ENCODE peak calls at places on chromosomes 16 and 17, in six cellular contexts. U, Y, M, V, H and T are unnamed samples.

GRCh38 chr16:50469744-50470301 is 78.4 kb upstream of the NKD1 start:
- DNase-seq in U (no peak), Y (no peak), M (no peak), V (no peak), H (no peak), T (no peak)

GRCh38 chr17:48241131-48241591 is 133.6 kb downstream of the SNX11 start:
- DNase-seq in U (no peak), Y (no peak), M (peak), V (no peak), H (peak), T (peak)

GRCh38 chr17:3546521-3546920 is 11.1 kb downstream of the TRPV3 start:
- DNase-seq in U (no peak), Y (peak), M (no peak), V (no peak), H (no peak), T (no peak)

GRCh38 chr16:80804061-80804450 is 342 bp downstream of the CDYL2 start:
- DNase-seq in U (no peak), Y (peak), M (peak), V (no peak), H (no peak), T (peak)

GRCh38 chr16:381788-382717 is at the start of gene PGAP6:
- DNase-seq in U (no peak), Y (no peak), M (peak), V (peak), H (no peak), T (peak)

GRCh38 chr16:2160915-2161551 is 5.5 kb downstream of the TRAF7 start:
- DNase-seq in U (no peak), Y (peak), M (no peak), V (no peak), H (no peak), T (no peak)

GRCh38 chr16:81633147-81633619 is 145.9 kb upstream of the PLCG2 start:
- DNase-seq in U (no peak), Y (peak), M (no peak), V (no peak), H (no peak), T (no peak)

GRCh38 chr17:83069931-83070374 is 9.5 kb upstream of the METRNL start:
- DNase-seq in U (no peak), Y (no peak), M (no peak), V (no peak), H (no peak), T (no peak)

GRCh38 chr17:48605409-48605864 is 651 bp upstream of the HOXB6 start:
- DNase-seq in U (no peak), Y (no peak), M (no peak), V (no peak), H (no peak), T (no peak)

GRCh38 chr16:69133555-69133954 is 1.1 kb downstream of the UTP4 start:
- DNase-seq in U (no peak), Y (no peak), M (no peak), V (no peak), H (no peak), T (no peak)

GRCh38 chr16:50627419-50627818 is 53.7 kb downstream of the SNX20 start:
- DNase-seq in U (no peak), Y (no peak), M (peak), V (peak), H (no peak), T (no peak)

GRCh38 chr16:1433756-1434155 is 2.9 kb downstream of the PERCC1 start:
- DNase-seq in U (no peak), Y (no peak), M (no peak), V (no peak), H (no peak), T (no peak)

GRCh38 chr17:17693253-17693954 is 12.1 kb downstream of the RAI1 start:
- DNase-seq in U (no peak), Y (peak), M (no peak), V (peak), H (no peak), T (no peak)

GRCh38 chr17:17906418-17907215 is 65.6 kb downstream of the TOM1L2 start:
- DNase-seq in U (no peak), Y (no peak), M (no peak), V (no peak), H (no peak), T (no peak)

GRCh38 chr17:80252871-80253270 is 7.8 kb upstream of the RNF213 start:
- DNase-seq in U (peak), Y (no peak), M (peak), V (peak), H (no peak), T (peak)

GRCh38 chr16:741986-742629 is 1.3 kb upstream of the CIAO3 start:
- DNase-seq in U (no peak), Y (no peak), M (no peak), V (no peak), H (no peak), T (no peak)

GRCh38 chr17:37791434-37791833 is 46.6 kb upstream of the HNF1B start:
- DNase-seq in U (no peak), Y (peak), M (peak), V (peak), H (no peak), T (peak)

GRCh38 chr17:42526031-42526444 is 10.0 kb upstream of the NAGLU start:
- DNase-seq in U (no peak), Y (no peak), M (no peak), V (no peak), H (no peak), T (no peak)

GRCh38 chr17:28466001-28466400 is 7.4 kb upstream of the SLC13A2 start:
- DNase-seq in U (no peak), Y (no peak), M (no peak), V (no peak), H (no peak), T (no peak)

GRCh38 chr16:47043200-47043599 is 69.7 kb upstream of the DNAJA2 start:
- DNase-seq in U (no peak), Y (no peak), M (no peak), V (no peak), H (no peak), T (no peak)

GRCh38 chr17:70558821-70559220 is 389.5 kb downstream of the KCNJ2 start:
- DNase-seq in U (no peak), Y (no peak), M (no peak), V (no peak), H (no peak), T (no peak)

GRCh38 chr17:41734139-41734948 is at the start of gene HAP1:
- DNase-seq in U (peak), Y (no peak), M (no peak), V (peak), H (no peak), T (no peak)

GRCh38 chr16:20910781-20911321 is 10.3 kb downstream of the LYRM1 start:
- DNase-seq in U (no peak), Y (no peak), M (no peak), V (no peak), H (no peak), T (no peak)

GRCh38 chr16:48612621-48613020 is 2.6 kb upstream of the N4BP1 start:
- DNase-seq in U (no peak), Y (no peak), M (no peak), V (no peak), H (no peak), T (no peak)

GRCh38 chr16:64122177-64122576 is 999.7 kb downstream of the CDH11 start:
- DNase-seq in U (no peak), Y (no peak), M (no peak), V (no peak), H (no peak), T (no peak)

GRCh38 chr17:80737106-80738019 is 192.7 kb downstream of the RPTOR start:
- DNase-seq in U (no peak), Y (no peak), M (peak), V (no peak), H (peak), T (peak)

GRCh38 chr17:75739174-75739573 is 17.9 kb downstream of the ITGB4 start:
- DNase-seq in U (no peak), Y (no peak), M (no peak), V (no peak), H (no peak), T (no peak)

GRCh38 chr16:2296662-2297505 is 29.0 kb upstream of the RNPS1 start:
- DNase-seq in U (peak), Y (peak), M (no peak), V (peak), H (no peak), T (no peak)

GRCh38 chr16:69495821-69496220 is 69.9 kb upstream of the NFAT5 start:
- DNase-seq in U (no peak), Y (no peak), M (no peak), V (peak), H (no peak), T (no peak)

GRCh38 chr16:77063617-77064016 is 127.4 kb upstream of the MON1B start:
- DNase-seq in U (no peak), Y (no peak), M (no peak), V (no peak), H (no peak), T (no peak)

GRCh38 chr16:69727916-69728270 is 1.5 kb upstream of the NQO1 start:
- DNase-seq in U (no peak), Y (no peak), M (no peak), V (no peak), H (no peak), T (no peak)

GRCh38 chr16:72199938-72200337 is 28.0 kb upstream of the PMFBP1 start:
- DNase-seq in U (no peak), Y (no peak), M (no peak), V (peak), H (no peak), T (no peak)

GRCh38 chr16:72198641-72199250 is 26.8 kb upstream of the PMFBP1 start:
- DNase-seq in U (no peak), Y (no peak), M (no peak), V (peak), H (no peak), T (no peak)

GRCh38 chr16:72201387-72201786 is 29.4 kb upstream of the PMFBP1 start:
- DNase-seq in U (no peak), Y (no peak), M (no peak), V (no peak), H (no peak), T (no peak)

GRCh38 chr16:72202014-72202413 is 30.1 kb upstream of the PMFBP1 start:
- DNase-seq in U (no peak), Y (no peak), M (no peak), V (no peak), H (no peak), T (no peak)

GRCh38 chr16:72203401-72203800 is 31.4 kb upstream of the PMFBP1 start:
- DNase-seq in U (no peak), Y (no peak), M (peak), V (no peak), H (peak), T (no peak)
- TF ChIP-seq TAF1 in U (no peak), Y (no peak), M (no peak), V (peak), H (peak), T (no peak)

GRCh38 chr16:66412182-66412581 is 14.9 kb upstream of the BEAN1 start:
- DNase-seq in U (no peak), Y (no peak), M (no peak), V (no peak), H (no peak), T (no peak)

GRCh38 chr16:66408181-66409048 is 18.7 kb upstream of the BEAN1 start:
- DNase-seq in U (no peak), Y (peak), M (no peak), V (peak), H (no peak), T (no peak)

GRCh38 chr16:66405057-66405783 is 21.9 kb upstream of the BEAN1 start:
- DNase-seq in U (no peak), Y (no peak), M (no peak), V (no peak), H (no peak), T (no peak)

GRCh38 chr16:66406534-66407368 is 20.3 kb upstream of the BEAN1 start:
- DNase-seq in U (peak), Y (peak), M (peak), V (peak), H (no peak), T (peak)

GRCh38 chr16:66409156-66409555 is 17.9 kb upstream of the BEAN1 start:
- DNase-seq in U (no peak), Y (no peak), M (no peak), V (no peak), H (no peak), T (no peak)
- TF ChIP-seq TAF1 in U (no peak), Y (no peak), M (no peak), V (no peak), H (no peak), T (no peak)

GRCh38 chr16:57565461-57565860 is 23.0 kb downstream of the ADGRG5 start:
- DNase-seq in U (no peak), Y (no peak), M (no peak), V (no peak), H (no peak), T (no peak)

GRCh38 chr16:57566436-57566835 is 24.0 kb downstream of the ADGRG5 start:
- DNase-seq in U (no peak), Y (no peak), M (no peak), V (no peak), H (no peak), T (no peak)

GRCh38 chr16:57563487-57563750 is 21.0 kb downstream of the ADGRG5 start:
- DNase-seq in U (no peak), Y (no peak), M (no peak), V (no peak), H (no peak), T (no peak)

GRCh38 chr16:57563761-57564160 is 21.3 kb downstream of the ADGRG5 start:
- DNase-seq in U (no peak), Y (no peak), M (no peak), V (no peak), H (no peak), T (no peak)

DNA sequence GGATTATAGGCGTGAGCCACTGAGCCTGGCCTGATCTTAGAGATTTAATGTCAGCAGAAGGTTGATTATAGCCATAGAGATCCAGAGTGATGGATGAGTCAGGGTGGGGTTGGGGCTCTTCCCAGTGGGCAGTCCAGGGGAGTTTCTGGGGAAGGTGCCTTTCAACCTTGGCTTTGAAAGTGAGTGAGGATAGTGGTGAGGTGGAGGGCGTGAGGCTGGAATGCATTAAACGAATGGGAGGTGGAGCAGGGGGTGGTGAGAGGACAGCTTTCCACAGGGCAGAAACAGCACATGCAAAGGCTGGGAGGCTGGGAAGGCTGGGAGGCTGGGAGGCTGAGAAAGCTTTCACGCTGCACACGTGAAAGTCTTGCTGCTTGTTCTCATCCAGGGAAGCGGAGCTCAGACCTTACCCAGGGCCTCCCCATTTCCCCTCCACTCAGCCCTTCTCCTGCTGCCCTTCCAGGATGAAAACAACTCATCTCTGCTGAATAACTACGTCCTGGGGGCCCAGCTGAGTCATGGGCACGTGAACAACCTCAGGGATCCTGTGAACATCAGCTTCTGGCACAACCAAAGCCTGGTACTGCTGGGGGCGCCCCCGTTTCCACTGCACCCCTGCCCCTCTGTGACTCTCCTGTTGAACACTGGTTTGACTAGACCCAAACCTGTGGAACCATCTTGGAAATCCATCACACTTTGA is 22.3 kb downstream of the ADGRG5 start:
- DNase-seq in U (no peak), Y (no peak), M (no peak), V (no peak), H (no peak), T (no peak)
- TF ChIP-seq TAF1 in U (no peak), Y (no peak), M (no peak), V (no peak), H (no peak), T (no peak)

GRCh38 chr16:15639061-15639568 is 3.8 kb downstream of the MARF1 start:
- DNase-seq in U (no peak), Y (no peak), M (no peak), V (no peak), H (peak), T (no peak)
- TF ChIP-seq TAF1 in U (no peak), Y (no peak), M (no peak), V (no peak), H (no peak), T (no peak)